ENCODE peak calls at places on chromosomes 11 and 22, in eight cellular contexts. U is mammary epithelial cell; H is CD4-positive, CD25-positive, alpha-beta regulatory T cell; L is GM23248; Y is gastrocnemius medialis; I is astrocyte; D is heart left ventricle; P is Caco-2. X is an unnamed sample.

GRCh38 chr22:46029574-46030200 is 52.7 kb upstream of the WNT7B start:
- DNase-seq in U (no peak), H (no peak), L (no peak), Y (no peak), I (no peak), D (peak; percentile 17), P (no peak), X (no peak)

GRCh38 chr11:31656051-31656450 is 146.5 kb downstream of the ELP4 start:
- DNase-seq in U (peak; percentile 29), H (no peak), L (peak; percentile 40), Y (no peak), I (peak; percentile 9), D (no peak), P (no peak), X (no peak)

GRCh38 chr11:95593101-95593500 is 196.5 kb downstream of the FAM76B start:
- DNase-seq in U (no peak), H (no peak), L (peak; percentile 40), Y (no peak), I (peak; percentile 61), D (no peak), P (no peak), X (no peak)

GRCh38 chr11:44408141-44408540 is 98.2 kb upstream of the ALX4 start:
- DNase-seq in U (no peak), H (no peak), L (no peak), Y (no peak), I (no peak), D (no peak), P (no peak), X (no peak)

GRCh38 chr22:22410121-22410520 is 98.4 kb downstream of the ZNF280B start:
- DNase-seq in U (no peak), H (no peak), L (no peak), Y (peak; percentile 6), I (no peak), D (peak; percentile 47), P (no peak), X (no peak)

GRCh38 chr11:101441747-101442146 is 142.1 kb downstream of the TRPC6 start:
- DNase-seq in U (no peak), H (no peak), L (no peak), Y (peak; percentile 28), I (no peak), D (peak; percentile 46), P (no peak), X (no peak)

GRCh38 chr11:31236052-31236652 is 133.4 kb downstream of the DCDC1 start:
- DNase-seq in U (peak; percentile 9), H (no peak), L (peak; percentile 39), Y (no peak), I (no peak), D (no peak), P (no peak), X (no peak)

GRCh38 chr11:69649576-69649900 is 8.6 kb downstream of the CCND1 start:
- DNase-seq in U (no peak), H (no peak), L (no peak), Y (no peak), I (no peak), D (no peak), P (no peak), X (no peak)

GRCh38 chr22:30809086-30809485 is 114.4 kb downstream of the OSBP2 start:
- DNase-seq in U (peak; percentile 75), H (no peak), L (peak; percentile 32), Y (no peak), I (peak; percentile 78), D (no peak), P (no peak), X (no peak)

GRCh38 chr11:64059339-64060176 is 23.8 kb downstream of the FLRT1 start:
- DNase-seq in U (no peak), H (no peak), L (no peak), Y (no peak), I (no peak), D (no peak), P (no peak), X (no peak)

GRCh38 chr11:65870706-65871681 is 1.6 kb downstream of the EFEMP2 start:
- DNase-seq in U (no peak), H (no peak), L (no peak), Y (no peak), I (no peak), D (peak; percentile 63), P (no peak), X (no peak)

GRCh38 chr11:124941703-124942102 is 5.9 kb upstream of the HEPACAM start:
- DNase-seq in U (no peak), H (no peak), L (no peak), Y (no peak), I (no peak), D (no peak), P (no peak), X (no peak)

GRCh38 chr11:124633355-124633754 is 10.7 kb downstream of the TBRG1 start:
- DNase-seq in U (no peak), H (no peak), L (peak; percentile 31), Y (no peak), I (no peak), D (no peak), P (no peak), X (no peak)

GRCh38 chr22:26168199-26168915 is 905 bp upstream of the SEZ6L start:
- DNase-seq in U (no peak), H (no peak), L (no peak), Y (no peak), I (no peak), D (no peak), P (no peak), X (no peak)

GRCh38 chr11:122784325-122785155 is 53.8 kb upstream of the CRTAM start:
- DNase-seq in U (peak; percentile 92), H (no peak), L (peak; percentile 97), Y (peak; percentile 50), I (peak; percentile 92), D (no peak), P (no peak), X (no peak)

GRCh38 chr11:123330071-123330470 is 100.0 kb upstream of the GRAMD1B start:
- DNase-seq in U (no peak), H (no peak), L (no peak), Y (no peak), I (no peak), D (no peak), P (no peak), X (no peak)

GRCh38 chr11:37370817-37371216 is 772.8 kb upstream of the RAG2 start:
- DNase-seq in U (peak; percentile 6), H (no peak), L (no peak), Y (no peak), I (peak; percentile 10), D (no peak), P (no peak), X (no peak)

GRCh38 chr11:94219771-94220170 is 84.6 kb upstream of the IZUMO1R start:
- DNase-seq in U (no peak), H (no peak), L (no peak), Y (no peak), I (no peak), D (no peak), P (peak; percentile 51), X (no peak)

GRCh38 chr22:19847345-19847632 is 7.4 kb downstream of the GNB1L start:
- DNase-seq in U (no peak), H (no peak), L (no peak), Y (no peak), I (no peak), D (no peak), P (no peak), X (no peak)
- H3K36me3 ChIP-seq in U (peaks cover 2% of the 10 kb centered on the region), H (peaks cover 19% of the 10 kb centered on the region), L (no peaks in the 10 kb centered on the region), Y (no peaks in the 10 kb centered on the region), I (peaks cover 5% of the 10 kb centered on the region), D (peaks cover 25% of the 10 kb centered on the region), P (peaks cover 6% of the 10 kb centered on the region), X (peaks cover 40% of the 10 kb centered on the region)

DNA sequence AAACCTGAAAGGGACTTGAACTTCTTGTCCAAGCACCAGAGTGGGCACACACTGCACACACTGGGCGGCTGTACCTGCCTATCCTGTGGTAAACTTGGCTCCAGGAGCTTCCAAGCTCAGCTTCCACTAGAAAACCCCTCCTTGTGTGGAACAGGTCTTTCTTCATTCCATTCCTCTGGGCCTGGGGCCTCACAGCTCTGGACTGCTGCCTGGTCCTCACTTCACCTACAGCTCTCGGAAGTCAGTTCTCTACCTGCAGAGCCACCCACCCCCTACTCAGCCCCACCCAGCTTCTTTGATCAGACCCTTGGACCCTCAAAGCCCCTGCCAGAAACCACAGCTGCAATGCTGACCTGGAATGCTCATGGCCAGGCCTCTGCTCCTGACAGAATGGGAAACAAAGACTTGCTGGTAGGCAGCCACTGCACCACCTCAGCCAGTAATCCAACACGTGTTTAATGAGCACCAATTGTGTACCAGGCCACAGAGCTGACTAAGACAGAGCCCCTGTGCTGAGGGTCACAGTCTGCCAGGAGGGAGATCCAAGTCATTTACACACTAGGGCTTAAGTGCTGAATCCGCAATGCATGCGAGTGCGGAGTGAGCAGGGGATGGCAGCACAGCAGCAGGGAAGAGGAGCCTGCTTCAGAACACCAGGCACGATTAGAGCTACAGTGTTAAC is 4.7 kb downstream of the GNB1L start:
- DNase-seq in U (peak; percentile 46), H (no peak), L (no peak), Y (no peak), I (no peak), D (no peak), P (peak; percentile 85), X (no peak)
- H3K4me1 ChIP-seq in U (peaks cover 54% of the 10 kb centered on the region), H (peaks cover 43% of the 10 kb centered on the region), L (peaks cover 18% of the 10 kb centered on the region), Y (peaks cover 36% of the 10 kb centered on the region), I (peaks cover 22% of the 10 kb centered on the region), D (peaks cover 24% of the 10 kb centered on the region), P (peaks cover 49% of the 10 kb centered on the region), X (peaks cover 17% of the 10 kb centered on the region)

DNA sequence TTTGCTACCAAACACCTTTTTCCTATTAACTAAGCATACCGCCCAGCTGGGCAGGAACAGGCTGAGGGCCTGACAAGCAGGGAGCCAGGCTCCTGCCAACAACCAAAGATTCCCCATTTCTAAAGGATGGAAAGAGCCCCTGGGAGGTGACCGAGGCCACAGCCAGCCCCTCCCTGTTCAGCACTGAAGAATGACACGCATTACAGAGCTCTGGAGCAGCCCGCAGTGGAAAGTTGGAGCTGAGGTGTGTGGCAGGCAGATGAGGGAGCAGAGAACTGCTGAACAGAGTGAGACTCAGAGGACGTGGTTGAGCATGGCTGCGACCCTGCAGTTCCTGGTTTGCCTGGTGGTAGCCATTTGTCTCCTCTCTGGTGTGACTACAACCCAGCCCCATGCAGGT is at the start of gene FAM180B:
- DNase-seq in U (no peak), H (no peak), L (no peak), Y (no peak), I (no peak), D (no peak), P (no peak), X (no peak)
- H3K36me3 ChIP-seq in U (peaks cover 17% of the 10 kb centered on the region), H (peaks cover 34% of the 10 kb centered on the region), L (peaks cover 19% of the 10 kb centered on the region), Y (no peaks in the 10 kb centered on the region), I (peaks cover 19% of the 10 kb centered on the region), D (peaks cover 37% of the 10 kb centered on the region), P (peaks cover 1% of the 10 kb centered on the region), X (peaks cover 24% of the 10 kb centered on the region)

GRCh38 chr11:75342966-75343870 is 8.2 kb downstream of the ARRB1 start:
- DNase-seq in U (no peak), H (no peak), L (peak; percentile 48), Y (no peak), I (peak; percentile 30), D (no peak), P (peak; percentile 95), X (no peak)

GRCh38 chr11:75345455-75346224 is 5.8 kb downstream of the ARRB1 start:
- DNase-seq in U (no peak), H (no peak), L (no peak), Y (no peak), I (no peak), D (no peak), P (no peak), X (no peak)

GRCh38 chr11:75344761-75345454 is 6.6 kb downstream of the ARRB1 start:
- DNase-seq in U (no peak), H (no peak), L (peak; percentile 69), Y (no peak), I (no peak), D (no peak), P (no peak), X (no peak)

GRCh38 chr11:75342231-75342918 is 9.1 kb downstream of the ARRB1 start:
- DNase-seq in U (no peak), H (no peak), L (no peak), Y (no peak), I (no peak), D (no peak), P (no peak), X (no peak)

GRCh38 chr11:75344186-75344585 is 7.3 kb downstream of the ARRB1 start:
- DNase-seq in U (no peak), H (no peak), L (no peak), Y (no peak), I (no peak), D (no peak), P (no peak), X (no peak)
- H3K4me1 ChIP-seq in U (peaks cover 26% of the 10 kb centered on the region), H (peaks cover 53% of the 10 kb centered on the region), L (peaks cover 35% of the 10 kb centered on the region), Y (peaks cover 48% of the 10 kb centered on the region), I (peaks cover 29% of the 10 kb centered on the region), D (peaks cover 99% of the 10 kb centered on the region), P (peaks cover 79% of the 10 kb centered on the region), X (peaks cover 92% of the 10 kb centered on the region)